ENCODE peak calls at places on chromosomes 7 and 10, in five cellular contexts. M, V, A, U and O are unnamed samples.

GRCh38 chr7:44387427-44387826 is 62.0 kb upstream of the CAMK2B start:
- DNase-seq in M (no peak), V (no peak), A (no peak), U (no peak), O (no peak)

GRCh38 chr7:119408596-119408995 is 864.4 kb upstream of the KCND2 start:
- DNase-seq in M (no peak), V (no peak), A (no peak), U (no peak), O (no peak)

GRCh38 chr7:1915956-1916620 is 246.0 kb downstream of the ELFN1 start:
- DNase-seq in M (no peak), V (no peak), A (no peak), U (no peak), O (no peak)

GRCh38 chr10:28595618-28596017 is 62.7 kb downstream of the WAC start:
- DNase-seq in M (no peak), V (no peak), A (no peak), U (no peak), O (no peak)

GRCh38 chr7:152544971-152545619 is 109.3 kb upstream of the KMT2C start:
- DNase-seq in M (no peak), V (no peak), A (no peak), U (no peak), O (no peak)

GRCh38 chr10:78277267-78277666 is 243.6 kb downstream of the RPS24 start:
- DNase-seq in M (no peak), V (no peak), A (no peak), U (no peak), O (no peak)

GRCh38 chr7:1156782-1157535 is 3.0 kb downstream of the ZFAND2A start:
- DNase-seq in M (peak; percentile 38), V (peak; percentile 71), A (no peak), U (no peak), O (peak; percentile 27)

GRCh38 chr7:2210551-2211258 is 22.0 kb downstream of the MAD1L1 start:
- DNase-seq in M (no peak), V (no peak), A (no peak), U (no peak), O (no peak)

GRCh38 chr7:50826371-50827172 is 43.9 kb upstream of the GRB10 start:
- DNase-seq in M (peak; percentile 47), V (no peak), A (no peak), U (no peak), O (no peak)

GRCh38 chr10:51430506-51430905 is 268.9 kb downstream of the CSTF2T start:
- DNase-seq in M (no peak), V (no peak), A (no peak), U (no peak), O (no peak)

GRCh38 chr10:30744124-30744523 is 114.6 kb upstream of the LYZL2 start:
- DNase-seq in M (no peak), V (no peak), A (no peak), U (no peak), O (no peak)

GRCh38 chr7:111730476-111731300 is 168.4 kb upstream of the IMMP2L start:
- DNase-seq in M (peak; percentile 14), V (no peak), A (peak; percentile 43), U (no peak), O (no peak)

GRCh38 chr10:11547111-11547625 is 64.3 kb downstream of the USP6NL start:
- DNase-seq in M (no peak), V (no peak), A (no peak), U (no peak), O (no peak)

GRCh38 chr7:40405991-40406390 is 271.2 kb downstream of the SUGCT start:
- DNase-seq in M (no peak), V (no peak), A (no peak), U (no peak), O (no peak)

GRCh38 chr10:28906011-28906411 is 228.7 kb downstream of the BAMBI start:
- DNase-seq in M (no peak), V (peak; percentile 68), A (no peak), U (no peak), O (no peak)

GRCh38 chr7:106170216-106170615 is 58.1 kb upstream of the SYPL1 start:
- DNase-seq in M (no peak), V (no peak), A (no peak), U (no peak), O (no peak)

GRCh38 chr7:99541212-99541611 is 10.7 kb downstream of the FAM200A start:
- DNase-seq in M (no peak), V (no peak), A (no peak), U (peak; percentile 18), O (no peak)
- H3K27me3 ChIP-seq in M (no peaks in the 10 kb centered on the region), V (no peaks in the 10 kb centered on the region), A (no peaks in the 10 kb centered on the region), U (no peaks in the 10 kb centered on the region), O (no peaks in the 10 kb centered on the region)

GRCh38 chr10:62019013-62019684 is 117.7 kb downstream of the ARID5B start:
- DNase-seq in M (no peak), V (no peak), A (no peak), U (no peak), O (no peak)

GRCh38 chr10:62017141-62017870 is 115.8 kb downstream of the ARID5B start:
- DNase-seq in M (no peak), V (no peak), A (no peak), U (no peak), O (no peak)

GRCh38 chr10:62019685-62020361 is 118.3 kb downstream of the ARID5B start:
- DNase-seq in M (no peak), V (no peak), A (no peak), U (no peak), O (no peak)

GRCh38 chr10:62016477-62017140 is 115.1 kb downstream of the ARID5B start:
- DNase-seq in M (no peak), V (no peak), A (no peak), U (no peak), O (no peak)

GRCh38 chr10:62018141-62018911 is 116.8 kb downstream of the ARID5B start:
- DNase-seq in M (no peak), V (no peak), A (no peak), U (no peak), O (no peak)
- H3K4me1 ChIP-seq in M (peaks cover 68% of the 10 kb centered on the region), V (peaks cover 74% of the 10 kb centered on the region), A (no peaks in the 10 kb centered on the region), U (peaks cover 52% of the 10 kb centered on the region), O (peaks cover 33% of the 10 kb centered on the region)

GRCh38 chr7:95312561-95312960 is 11.8 kb downstream of the PON1 start:
- DNase-seq in M (no peak), V (no peak), A (no peak), U (no peak), O (no peak)

GRCh38 chr7:95316588-95316987 is 7.7 kb downstream of the PON1 start:
- DNase-seq in M (no peak), V (no peak), A (no peak), U (no peak), O (no peak)

GRCh38 chr7:95309951-95310350 is 14.4 kb downstream of the PON1 start:
- DNase-seq in M (no peak), V (no peak), A (no peak), U (no peak), O (no peak)

DNA sequence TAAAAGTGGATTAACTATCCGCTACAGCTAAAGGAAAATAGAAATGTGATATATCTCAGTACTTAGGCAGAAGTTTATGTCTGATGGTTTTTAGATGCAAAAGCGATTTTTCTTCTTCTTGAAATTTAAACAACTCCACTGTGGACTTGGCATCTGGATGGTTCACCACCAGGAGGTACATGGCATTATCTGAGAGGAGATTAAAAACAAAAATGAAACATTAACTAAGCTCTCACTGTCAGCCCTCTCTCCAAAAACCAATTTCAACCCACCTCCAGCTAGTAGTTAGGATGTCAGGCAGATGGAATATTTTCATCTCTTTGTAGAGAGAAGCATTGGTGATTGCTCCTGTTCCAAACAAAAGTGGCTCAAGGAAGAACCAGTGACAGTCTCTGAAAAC is 12.9 kb downstream of the PON1 start:
- DNase-seq in M (no peak), V (no peak), A (no peak), U (no peak), O (no peak)
- H3K27me3 ChIP-seq in M (no peaks in the 10 kb centered on the region), V (no peaks in the 10 kb centered on the region), A (no peaks in the 10 kb centered on the region), U (no peaks in the 10 kb centered on the region), O (no peaks in the 10 kb centered on the region)

GRCh38 chr7:22187691-22188348 is 169.1 kb downstream of the RAPGEF5 start:
- DNase-seq in M (no peak), V (no peak), A (no peak), U (no peak), O (no peak)
- H3K4me1 ChIP-seq in M (no peaks in the 10 kb centered on the region), V (no peaks in the 10 kb centered on the region), A (peaks cover 21% of the 10 kb centered on the region), U (no peaks in the 10 kb centered on the region), O (no peaks in the 10 kb centered on the region)

GRCh38 chr10:49615213-49615612 is 1.4 kb downstream of the CHAT start:
- DNase-seq in M (no peak), V (no peak), A (no peak), U (peak; percentile 66), O (no peak)
- H3K27me3 ChIP-seq in M (peaks cover 95% of the 10 kb centered on the region), V (no peaks in the 10 kb centered on the region), A (no peaks in the 10 kb centered on the region), U (peaks cover 99% of the 10 kb centered on the region), O (peaks cover 100% of the 10 kb centered on the region)

DNA sequence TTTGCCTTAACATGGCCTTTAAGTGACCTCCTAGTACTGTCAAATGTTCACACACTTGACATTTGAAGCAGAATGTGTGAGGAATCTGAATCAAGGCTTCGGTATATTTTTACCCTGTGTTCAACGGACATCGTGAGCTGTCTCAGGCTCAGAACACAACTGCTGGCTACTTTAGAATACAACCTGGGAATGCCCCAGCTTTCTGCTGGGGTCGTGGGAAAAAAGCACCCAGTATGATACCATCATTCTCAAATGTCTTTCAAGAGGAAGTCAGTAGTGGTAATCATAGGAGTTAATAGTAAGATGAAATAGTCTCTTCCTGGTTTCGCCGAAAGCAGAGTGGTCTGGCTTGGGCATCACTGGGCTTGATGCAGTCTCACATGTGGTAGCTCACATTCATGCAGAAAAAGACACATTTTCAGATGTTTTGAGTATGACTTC is 67.2 kb downstream of the CREB5 start:
- DNase-seq in M (no peak), V (no peak), A (no peak), U (no peak), O (no peak)
- H3K4me1 ChIP-seq in M (peaks cover 19% of the 10 kb centered on the region), V (peaks cover 41% of the 10 kb centered on the region), A (no peaks in the 10 kb centered on the region), U (peaks cover 2% of the 10 kb centered on the region), O (no peaks in the 10 kb centered on the region)

GRCh38 chr7:128936798-128937197 is 929 bp upstream of the IRF5 start:
- DNase-seq in M (no peak), V (no peak), A (no peak), U (no peak), O (no peak)
- H3K27me3 ChIP-seq in M (peaks cover 41% of the 10 kb centered on the region), V (no peaks in the 10 kb centered on the region), A (no peaks in the 10 kb centered on the region), U (peaks cover 18% of the 10 kb centered on the region), O (peaks cover 4% of the 10 kb centered on the region)

GRCh38 chr7:94396044-94396443 is 1.3 kb downstream of the COL1A2 start:
- DNase-seq in M (peak; percentile 30), V (no peak), A (no peak), U (no peak), O (no peak)
- H3K4me1 ChIP-seq in M (peaks cover 23% of the 10 kb centered on the region), V (peaks cover 11% of the 10 kb centered on the region), A (no peaks in the 10 kb centered on the region), U (peaks cover 21% of the 10 kb centered on the region), O (no peaks in the 10 kb centered on the region)